ENCODE peak calls at places on chromosomes 11 and 22, in ten cellular contexts. S is brain microvascular endothelial cell; E is activated T-cell treated with anti-CD3 and anti-CD28 coated beads, Interleukin-2, amount 50 U/mL, for 24 hours; B is iPS DF 19.7; M is activated T-helper 1 cell treated with anti-CD3 and anti-CD28 coated beads, Interleukin-2, amount 50 U/mL, for 16 hours; H is RWPE1; Z is T-helper 2 cell; I is nucleus accumbens; X is esophagus squamous epithelium; D is DMS153. P is an unnamed sample.

GRCh38 chr22:29713156-29713715 is 6.6 kb upstream of the CABP7 start:
- DNase-seq in S (no peak), E (no peak), B (no peak), M (no peak), H (no peak), Z (no peak), I (no peak), X (no peak), D (no peak), P (no peak)

GRCh38 chr11:19674420-19674819 is 38.2 kb upstream of the NAV2 start:
- DNase-seq in S (no peak), E (no peak), B (no peak), M (no peak), H (no peak), Z (no peak), I (no peak), X (no peak), D (no peak), P (no peak)

GRCh38 chr11:80103149-80103859 is 662.5 kb upstream of the TENM4 start:
- DNase-seq in S (peak), E (no peak), B (no peak), M (no peak), H (peak), Z (no peak), I (no peak), X (no peak), D (no peak), P (no peak)

GRCh38 chr11:34570584-34570983 is 50.3 kb upstream of the EHF start:
- DNase-seq in S (no peak), E (no peak), B (no peak), M (no peak), H (no peak), Z (no peak), I (no peak), X (no peak), D (peak), P (no peak)

GRCh38 chr11:2534957-2535672 is 90.3 kb downstream of the KCNQ1 start:
- DNase-seq in S (no peak), E (no peak), B (no peak), M (no peak), H (no peak), Z (no peak), I (no peak), X (no peak), D (no peak), P (no peak)

GRCh38 chr11:117953029-117953671 is 23.9 kb upstream of the TMPRSS13 start:
- DNase-seq in S (no peak), E (no peak), B (no peak), M (no peak), H (no peak), Z (no peak), I (no peak), X (no peak), D (no peak), P (no peak)

GRCh38 chr11:123678246-123678645 is 23.8 kb upstream of the SCN3B start:
- DNase-seq in S (no peak), E (no peak), B (no peak), M (no peak), H (peak), Z (no peak), I (no peak), X (no peak), D (no peak), P (no peak)

GRCh38 chr22:26597480-26597879 is 7.5 kb upstream of the TPST2 start:
- DNase-seq in S (no peak), E (no peak), B (no peak), M (no peak), H (no peak), Z (no peak), I (no peak), X (no peak), D (no peak), P (no peak)

GRCh38 chr11:18540207-18541009 is 13.7 kb upstream of the TSG101 start:
- DNase-seq in S (no peak), E (no peak), B (no peak), M (no peak), H (peak), Z (no peak), I (no peak), X (no peak), D (peak), P (peak)

GRCh38 chr11:119432484-119433368 is 9.8 kb upstream of the THY1 start:
- DNase-seq in S (peak), E (no peak), B (no peak), M (no peak), H (peak), Z (no peak), I (peak), X (no peak), D (no peak), P (no peak)

GRCh38 chr11:10051868-10052586 is 242.0 kb downstream of the SBF2 start:
- DNase-seq in S (no peak), E (no peak), B (no peak), M (no peak), H (no peak), Z (no peak), I (no peak), X (no peak), D (no peak), P (no peak)

GRCh38 chr11:10564692-10565318 is 3.7 kb downstream of the LYVE1 start:
- DNase-seq in S (no peak), E (no peak), B (no peak), M (no peak), H (no peak), Z (no peak), I (no peak), X (no peak), D (no peak), P (no peak)

GRCh38 chr11:59152312-59152967 is 9.8 kb downstream of the FAM111A start:
- DNase-seq in S (no peak), E (no peak), B (no peak), M (no peak), H (no peak), Z (no peak), I (no peak), X (no peak), D (no peak), P (no peak)

GRCh38 chr22:19892249-19892879 is 37.7 kb upstream of the GNB1L start:
- DNase-seq in S (peak), E (peak), B (no peak), M (peak), H (peak), Z (peak), I (no peak), X (no peak), D (no peak), P (no peak)

GRCh38 chr11:114276077-114276476 is 20.1 kb upstream of the NNMT start:
- DNase-seq in S (no peak), E (no peak), B (no peak), M (no peak), H (no peak), Z (no peak), I (no peak), X (no peak), D (no peak), P (no peak)

GRCh38 chr22:48155446-48155845 is 1393.0 kb downstream of the TBC1D22A start:
- DNase-seq in S (no peak), E (no peak), B (no peak), M (no peak), H (no peak), Z (no peak), I (no peak), X (no peak), D (no peak), P (no peak)

GRCh38 chr11:119734788-119735187 is 5.8 kb upstream of the NECTIN1 start:
- DNase-seq in S (no peak), E (no peak), B (no peak), M (no peak), H (no peak), Z (no peak), I (no peak), X (no peak), D (peak), P (no peak)

GRCh38 chr22:28141614-28142013 is 222.6 kb upstream of the PITPNB start:
- DNase-seq in S (peak), E (no peak), B (no peak), M (no peak), H (no peak), Z (no peak), I (no peak), X (no peak), D (no peak), P (no peak)

GRCh38 chr11:47152953-47153950 is 23.4 kb downstream of the ARFGAP2 start:
- DNase-seq in S (peak), E (peak), B (no peak), M (peak), H (peak), Z (peak), I (peak), X (no peak), D (peak), P (peak)

GRCh38 chr22:47600281-47600680 is 837.8 kb downstream of the TBC1D22A start:
- DNase-seq in S (no peak), E (no peak), B (no peak), M (no peak), H (no peak), Z (no peak), I (no peak), X (no peak), D (no peak), P (no peak)

GRCh38 chr11:102749101-102749725 is 24.5 kb upstream of the MMP8 start:
- DNase-seq in S (no peak), E (no peak), B (no peak), M (no peak), H (no peak), Z (no peak), I (no peak), X (no peak), D (no peak), P (no peak)

GRCh38 chr11:116644201-116644947 is 128.4 kb downstream of the BUD13 start:
- DNase-seq in S (no peak), E (no peak), B (no peak), M (no peak), H (no peak), Z (no peak), I (no peak), X (no peak), D (no peak), P (no peak)

GRCh38 chr11:120137611-120138521 is at the start of gene TRIM29:
- DNase-seq in S (no peak), E (peak), B (no peak), M (no peak), H (peak), Z (no peak), I (peak), X (no peak), D (peak), P (peak)

GRCh38 chr22:26462971-26463661 is 20.5 kb downstream of the HPS4 start:
- DNase-seq in S (no peak), E (peak), B (no peak), M (no peak), H (no peak), Z (no peak), I (peak), X (no peak), D (no peak), P (no peak)

GRCh38 chr22:41951898-41952474 is at the start of gene SMIM45:
- DNase-seq in S (no peak), E (no peak), B (no peak), M (no peak), H (no peak), Z (no peak), I (peak), X (no peak), D (no peak), P (no peak)

GRCh38 chr22:40855104-40855959 is 1.1 kb downstream of the ST13 start:
- DNase-seq in S (no peak), E (no peak), B (no peak), M (no peak), H (no peak), Z (no peak), I (no peak), X (no peak), D (no peak), P (no peak)

GRCh38 chr11:1437500-1437899 is 47.8 kb downstream of the BRSK2 start:
- DNase-seq in S (peak), E (no peak), B (no peak), M (no peak), H (peak), Z (no peak), I (no peak), X (no peak), D (no peak), P (no peak)

GRCh38 chr11:67545280-67545679 is 22.0 kb upstream of the CABP2 start:
- DNase-seq in S (no peak), E (no peak), B (no peak), M (no peak), H (no peak), Z (no peak), I (no peak), X (no peak), D (peak), P (no peak)

GRCh38 chr11:45811571-45812290 is 6.8 kb downstream of the SLC35C1 start:
- DNase-seq in S (no peak), E (no peak), B (no peak), M (no peak), H (no peak), Z (no peak), I (no peak), X (no peak), D (no peak), P (no peak)

GRCh38 chr11:2772544-2773031 is 72.8 kb upstream of the KCNQ1OT1 start:
- DNase-seq in S (peak), E (peak), B (no peak), M (no peak), H (peak), Z (no peak), I (no peak), X (no peak), D (no peak), P (no peak)

GRCh38 chr22:45964926-45965564 is 11.9 kb downstream of the WNT7B start:
- DNase-seq in S (no peak), E (no peak), B (no peak), M (no peak), H (no peak), Z (no peak), I (no peak), X (no peak), D (no peak), P (no peak)

GRCh38 chr11:126246636-126247035 is 22.1 kb downstream of the SRPRA start:
- DNase-seq in S (peak), E (no peak), B (no peak), M (no peak), H (no peak), Z (no peak), I (no peak), X (no peak), D (no peak), P (no peak)

GRCh38 chr11:34201130-34201529 is 95.7 kb downstream of the NAT10 start:
- DNase-seq in S (no peak), E (no peak), B (no peak), M (no peak), H (no peak), Z (no peak), I (no peak), X (no peak), D (no peak), P (no peak)

GRCh38 chr11:2315395-2316168 is 13.8 kb downstream of the TSPAN32 start:
- DNase-seq in S (no peak), E (no peak), B (no peak), M (no peak), H (no peak), Z (no peak), I (no peak), X (no peak), D (no peak), P (no peak)

P was measured in NCI-H748 treated with DMSO at 0.1 percent for 48 hours.